ENCODE peak calls at places on chromosomes 12 and 14, in eight cellular contexts. B, X, W, H, O, E, V and Y are unnamed samples.

GRCh38 chr12:123250471-123251383 is 17.5 kb downstream of the MTRFR start:
- DNase-seq in B (peak; percentile 88), X (no peak), W (no peak), H (no peak), O (no peak), E (no peak), V (no peak), Y (no peak)

GRCh38 chr14:73759183-73759713 is 45.1 kb upstream of the PNMA1 start:
- DNase-seq in B (peak; percentile 85), X (peak; percentile 61), W (peak; percentile 81), H (peak; percentile 87), O (peak; percentile 45), E (no peak), V (no peak), Y (peak; percentile 66)

GRCh38 chr12:94873368-94874085 is 130.0 kb downstream of the NDUFA12 start:
- DNase-seq in B (peak; percentile 64), X (no peak), W (peak; percentile 70), H (peak; percentile 16), O (no peak), E (no peak), V (peak; percentile 89), Y (peak; percentile 91)

GRCh38 chr12:89474615-89475014 is 50.0 kb downstream of the GALNT4 start:
- DNase-seq in B (no peak), X (no peak), W (no peak), H (no peak), O (no peak), E (no peak), V (no peak), Y (no peak)

GRCh38 chr12:83690465-83690864 is 1003.8 kb downstream of the TMTC2 start:
- DNase-seq in B (no peak), X (no peak), W (no peak), H (no peak), O (no peak), E (no peak), V (no peak), Y (no peak)

GRCh38 chr12:101616027-101616494 is 21.3 kb downstream of the MYBPC1 start:
- DNase-seq in B (peak; percentile 27), X (no peak), W (no peak), H (no peak), O (peak; percentile 3), E (no peak), V (no peak), Y (no peak)

GRCh38 chr12:49930515-49931288 is 19.8 kb upstream of the AQP2 start:
- DNase-seq in B (no peak), X (peak; percentile 72), W (no peak), H (no peak), O (peak; percentile 82), E (no peak), V (no peak), Y (no peak)

GRCh38 chr12:3641428-3641883 is 111.5 kb downstream of the CRACR2A start:
- DNase-seq in B (no peak), X (peak; percentile 73), W (no peak), H (no peak), O (peak; percentile 90), E (peak; percentile 40), V (no peak), Y (no peak)

GRCh38 chr12:25682421-25682820 is 129.3 kb upstream of the LMNTD1 start:
- DNase-seq in B (no peak), X (peak; percentile 13), W (no peak), H (no peak), O (peak; percentile 25), E (no peak), V (no peak), Y (no peak)

GRCh38 chr14:42193426-42193766 is 586.7 kb downstream of the LRFN5 start:
- DNase-seq in B (no peak), X (no peak), W (no peak), H (no peak), O (no peak), E (no peak), V (no peak), Y (no peak)

GRCh38 chr14:99609245-99610117 is 5.5 kb upstream of the CCDC85C start:
- DNase-seq in B (no peak), X (no peak), W (no peak), H (no peak), O (peak; percentile 30), E (no peak), V (no peak), Y (no peak)

GRCh38 chr12:49942512-49942893 is 8.0 kb upstream of the AQP2 start:
- DNase-seq in B (no peak), X (no peak), W (no peak), H (no peak), O (no peak), E (no peak), V (no peak), Y (no peak)

GRCh38 chr12:28096649-28097048 is 93.6 kb upstream of the CCDC91 start:
- DNase-seq in B (no peak), X (no peak), W (no peak), H (no peak), O (no peak), E (no peak), V (no peak), Y (no peak)

GRCh38 chr12:55019784-55020183 is at the start of gene NEUROD4:
- DNase-seq in B (peak; percentile 87), X (peak; percentile 70), W (peak; percentile 72), H (peak; percentile 19), O (peak; percentile 64), E (peak; percentile 29), V (peak; percentile 24), Y (no peak)

GRCh38 chr14:73743431-73743931 is 29.3 kb upstream of the PNMA1 start:
- DNase-seq in B (peak; percentile 14), X (no peak), W (no peak), H (peak; percentile 56), O (no peak), E (no peak), V (peak; percentile 68), Y (no peak)

GRCh38 chr12:114774181-114774580 is 90.2 kb upstream of the TBX3 start:
- DNase-seq in B (no peak), X (peak; percentile 82), W (no peak), H (no peak), O (peak; percentile 7), E (no peak), V (no peak), Y (no peak)

GRCh38 chr14:24329736-24330135 is 5.1 kb downstream of the ADCY4 start:
- DNase-seq in B (no peak), X (no peak), W (no peak), H (no peak), O (no peak), E (no peak), V (no peak), Y (no peak)

GRCh38 chr12:101995684-101996083 is 66.1 kb downstream of the WASHC3 start:
- DNase-seq in B (no peak), X (no peak), W (no peak), H (no peak), O (no peak), E (no peak), V (no peak), Y (no peak)

DNA sequence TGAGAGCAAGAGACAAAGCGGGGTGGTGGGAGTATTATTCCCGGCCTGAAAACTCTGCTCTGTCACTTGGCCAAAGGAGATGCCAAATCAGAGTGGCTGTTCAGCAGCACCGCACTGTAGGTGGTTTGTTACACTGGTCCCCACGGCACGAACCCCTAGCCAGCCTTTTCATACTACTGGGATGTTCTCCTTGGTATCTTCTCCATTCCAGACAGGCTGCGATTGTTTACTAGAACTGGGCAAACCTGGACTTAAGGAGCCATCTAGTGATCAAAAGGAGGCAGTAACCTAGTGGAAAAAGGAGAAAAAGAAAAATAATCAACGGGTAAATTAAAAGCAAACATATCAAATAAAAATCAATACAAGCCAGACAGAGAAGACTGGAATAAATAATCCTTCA is 58.9 kb upstream of the TMTC2 start:
- DNase-seq in B (peak; percentile 33), X (peak; percentile 15), W (no peak), H (no peak), O (peak; percentile 28), E (no peak), V (peak; percentile 37), Y (peak; percentile 21)
- TF ChIP-seq CTCF in B (peak; percentile 54), X (peak; percentile 43), W (peak; percentile 65), H (no peak), O (peak; percentile 40), E (peak; percentile 35), V (peak; percentile 36), Y (peak; percentile 28)

GRCh38 chr14:100827751-100828447 is 2.0 kb downstream of the MEG3 start:
- DNase-seq in B (no peak), X (peak; percentile 89), W (no peak), H (no peak), O (peak; percentile 74), E (no peak), V (no peak), Y (no peak)
- TF ChIP-seq CTCF in B (no peak), X (peak; percentile 54), W (no peak), H (peak; percentile 37), O (peak; percentile 46), E (peak; percentile 59), V (no peak), Y (no peak)

GRCh38 chr12:4908694-4909396 is 860 bp upstream of the KCNA1 start:
- DNase-seq in B (peak; percentile 36), X (peak; percentile 36), W (peak; percentile 78), H (no peak), O (peak; percentile 44), E (no peak), V (peak; percentile 58), Y (peak; percentile 74)
- TF ChIP-seq CTCF in B (peak; percentile 15), X (no peak), W (peak; percentile 68), H (peak; percentile 19), O (no peak), E (peak; percentile 3), V (peak; percentile 47), Y (peak; percentile 56)

GRCh38 chr12:29519585-29520182 is 22.2 kb upstream of the OVCH1 start:
- DNase-seq in B (peak; percentile 60), X (peak; percentile 45), W (no peak), H (no peak), O (peak; percentile 71), E (no peak), V (peak; percentile 21), Y (peak; percentile 25)
- TF ChIP-seq CTCF in B (peak; percentile 77), X (peak; percentile 43), W (peak; percentile 88), H (peak; percentile 69), O (peak; percentile 54), E (peak; percentile 36), V (peak; percentile 40), Y (peak; percentile 32)